ENCODE peak calls at places on chromosomes 7 and 10, in five cellular contexts. T is bronchial epithelial cell, W is cardiac fibroblast, K is stomach, X is choroid plexus epithelial cell. L is an unnamed sample.

GRCh38 chr7:22985436-22985835 is 28.5 kb downstream of the HYCC1 start:
- DNase-seq in T (no peak), W (no peak), K (no peak), X (no peak), L (no peak)

GRCh38 chr10:72311667-72312066 is 37.9 kb downstream of the DDIT4 start:
- DNase-seq in T (no peak), W (no peak), K (no peak), X (no peak), L (no peak)

GRCh38 chr10:16521311-16522016 is at the start of gene C1QL3:
- DNase-seq in T (no peak), W (peak), K (peak), X (peak), L (peak)

GRCh38 chr7:108045154-108045553 is 42.2 kb upstream of the LAMB1 start:
- DNase-seq in T (no peak), W (peak), K (no peak), X (peak), L (no peak)

GRCh38 chr10:27319752-27320561 is 79.4 kb upstream of the ACBD5 start:
- DNase-seq in T (peak), W (peak), K (peak), X (peak), L (peak)

GRCh38 chr7:93117327-93117726 is 452 bp downstream of the SAMD9 start:
- DNase-seq in T (no peak), W (no peak), K (no peak), X (no peak), L (no peak)

GRCh38 chr7:150754950-150755349 is 17.7 kb downstream of the GIMAP5 start:
- DNase-seq in T (no peak), W (no peak), K (no peak), X (no peak), L (no peak)

GRCh38 chr10:62637249-62638061 is 167.1 kb upstream of the ADO start:
- DNase-seq in T (peak), W (peak), K (peak), X (peak), L (peak)

GRCh38 chr10:3749597-3750351 is 35.2 kb downstream of the KLF6 start:
- DNase-seq in T (peak), W (peak), K (no peak), X (peak), L (peak)

GRCh38 chr10:43884516-43885105 is 235.9 kb upstream of the ZNF32 start:
- DNase-seq in T (no peak), W (no peak), K (no peak), X (no peak), L (no peak)

GRCh38 chr7:99094369-99094768 is 49.5 kb downstream of the SMURF1 start:
- DNase-seq in T (no peak), W (no peak), K (no peak), X (no peak), L (no peak)

GRCh38 chr10:118672766-118673715 is 77.6 kb upstream of the PRLHR start:
- DNase-seq in T (no peak), W (no peak), K (no peak), X (no peak), L (no peak)

GRCh38 chr7:30548762-30549344 is 44.2 kb upstream of the GGCT start:
- DNase-seq in T (peak), W (peak), K (peak), X (peak), L (peak)

GRCh38 chr10:112958275-112958995 is 8.4 kb downstream of the TCF7L2 start:
- DNase-seq in T (no peak), W (peak), K (no peak), X (peak), L (no peak)

GRCh38 chr7:116122972-116123595 is 87.3 kb upstream of the TES start:
- DNase-seq in T (peak), W (peak), K (no peak), X (peak), L (peak)

GRCh38 chr7:50838675-50839377 is 56.1 kb upstream of the GRB10 start:
- DNase-seq in T (peak), W (peak), K (no peak), X (peak), L (peak)

GRCh38 chr7:43553999-43554398 is 28.9 kb upstream of the STK17A start:
- DNase-seq in T (peak), W (peak), K (no peak), X (peak), L (peak)

GRCh38 chr10:77505431-77506334 is 131.9 kb downstream of the KCNMA1 start:
- DNase-seq in T (peak), W (peak), K (no peak), X (peak), L (peak)

GRCh38 chr10:82294874-82295378 is 419.9 kb downstream of the NRG3 start:
- DNase-seq in T (no peak), W (no peak), K (no peak), X (no peak), L (no peak)

GRCh38 chr7:1542329-1542728 is 11.8 kb downstream of the MAFK start:
- DNase-seq in T (no peak), W (no peak), K (no peak), X (no peak), L (no peak)

GRCh38 chr10:122374859-122375721 is 582 bp downstream of the PLEKHA1 start:
- DNase-seq in T (peak), W (peak), K (peak), X (peak), L (peak)

GRCh38 chr7:130154501-130155317 is 50.5 kb downstream of the TMEM209 start:
- DNase-seq in T (no peak), W (no peak), K (peak), X (no peak), L (no peak)

GRCh38 chr7:3346082-3346481 is 45.0 kb downstream of the SDK1 start:
- DNase-seq in T (no peak), W (no peak), K (no peak), X (no peak), L (no peak)
- TF ChIP-seq CTCF in T (no peak), W (no peak), K (no peak), X (no peak), L (no peak)

GRCh38 chr10:130986828-130987227 is 324.7 kb downstream of the TCERG1L start:
- DNase-seq in T (no peak), W (no peak), K (no peak), X (no peak), L (no peak)

GRCh38 chr10:130985158-130985753 is 326.3 kb downstream of the TCERG1L start:
- DNase-seq in T (no peak), W (no peak), K (no peak), X (no peak), L (no peak)

GRCh38 chr10:130984686-130985085 is 326.8 kb downstream of the TCERG1L start:
- DNase-seq in T (no peak), W (no peak), K (no peak), X (no peak), L (no peak)

GRCh38 chr10:130989670-130990247 is 321.8 kb downstream of the TCERG1L start:
- DNase-seq in T (no peak), W (no peak), K (no peak), X (no peak), L (no peak)

DNA sequence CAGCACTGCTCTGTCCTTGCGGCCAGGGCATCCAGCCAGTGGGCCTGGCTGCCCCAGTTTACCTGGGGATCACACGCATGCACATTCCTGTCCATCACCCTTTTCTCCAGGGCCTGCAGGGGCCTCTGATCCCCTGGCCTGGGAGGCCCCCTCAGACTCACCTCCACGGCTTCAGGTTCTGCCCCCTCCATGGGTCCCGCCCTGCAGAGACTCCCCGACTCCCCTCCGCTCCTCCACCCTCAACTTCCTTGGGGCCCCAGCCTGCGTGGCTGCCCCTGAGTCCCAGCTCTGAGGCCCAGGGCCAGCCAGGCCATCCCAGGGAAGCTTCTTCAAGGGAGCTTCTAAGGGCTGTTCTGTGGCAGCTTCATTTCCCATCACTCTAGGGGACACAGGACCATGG is 324.1 kb downstream of the TCERG1L start:
- DNase-seq in T (no peak), W (no peak), K (no peak), X (no peak), L (no peak)
- TF ChIP-seq CTCF in T (no peak), W (no peak), K (no peak), X (no peak), L (no peak)

DNA sequence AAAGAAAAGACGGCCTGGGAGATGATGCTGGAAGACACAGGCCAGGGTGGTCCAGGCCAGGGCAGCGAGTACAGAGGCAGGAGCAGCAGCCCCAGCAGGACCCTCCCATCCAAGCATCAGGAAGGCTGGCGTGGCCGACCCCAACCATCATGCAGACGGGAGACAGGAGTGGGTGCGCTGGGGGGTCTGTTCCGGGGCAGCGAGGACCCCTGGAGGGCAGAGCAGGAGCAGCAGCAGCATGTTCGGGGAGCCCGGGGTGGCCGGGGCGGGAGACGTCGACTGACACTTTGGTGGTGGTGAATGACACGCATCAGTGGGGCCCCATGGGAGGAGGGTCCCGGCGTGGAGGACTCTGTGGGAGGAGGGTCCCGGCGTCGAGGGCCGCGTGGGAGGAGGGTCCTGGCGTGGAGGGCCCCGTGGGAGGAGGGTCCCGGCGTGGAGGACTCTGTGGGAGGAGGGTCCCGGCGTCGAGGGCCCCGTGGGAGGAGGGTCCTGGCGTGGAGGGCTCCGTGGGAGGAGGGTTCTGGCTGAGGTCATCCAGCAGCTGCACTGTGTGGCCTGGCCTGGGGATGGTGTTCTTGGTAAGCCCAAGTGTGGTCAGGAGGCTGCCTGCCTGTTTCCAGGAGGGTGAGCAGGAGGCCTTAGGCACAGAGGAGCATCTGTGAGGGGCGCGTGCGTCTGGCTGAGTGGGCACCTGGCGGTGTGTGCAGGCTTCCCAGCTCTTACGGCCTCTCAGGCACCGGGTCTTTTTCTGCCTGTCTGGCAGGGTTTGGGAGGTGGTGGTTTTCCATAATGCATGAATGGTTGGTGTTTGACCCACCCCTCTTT is 38.9 kb downstream of the FAM20C start:
- DNase-seq in T (no peak), W (no peak), K (no peak), X (no peak), L (no peak)
- TF ChIP-seq CTCF in T (no peak), W (peak), K (peak), X (peak), L (peak)

GRCh38 chr7:134962270-134962669 is 24.0 kb upstream of the AGBL3 start:
- DNase-seq in T (no peak), W (no peak), K (no peak), X (no peak), L (no peak)
- TF ChIP-seq CTCF in T (no peak), W (no peak), K (no peak), X (peak), L (no peak)

DNA sequence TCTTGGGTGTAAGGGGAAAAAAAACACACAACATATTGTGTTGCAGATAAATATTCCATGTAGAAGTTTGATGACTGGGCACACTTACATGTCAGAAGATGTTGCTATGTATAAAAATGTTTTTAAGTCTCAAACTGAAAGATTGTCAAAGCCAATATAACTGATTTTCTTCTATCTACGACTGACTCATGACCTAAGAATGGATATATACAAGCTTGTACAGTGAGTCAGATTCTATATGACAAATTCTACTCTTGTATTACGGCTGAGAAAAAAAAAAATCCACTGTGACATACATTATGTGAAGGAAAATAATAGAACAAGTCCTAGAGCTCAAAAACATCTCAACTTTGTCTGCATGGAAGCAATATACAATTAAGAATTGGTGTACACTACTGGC is 343.0 kb upstream of the PCDH15 start:
- DNase-seq in T (peak), W (no peak), K (no peak), X (peak), L (peak)
- TF ChIP-seq CTCF in T (no peak), W (no peak), K (no peak), X (no peak), L (no peak)

DNA sequence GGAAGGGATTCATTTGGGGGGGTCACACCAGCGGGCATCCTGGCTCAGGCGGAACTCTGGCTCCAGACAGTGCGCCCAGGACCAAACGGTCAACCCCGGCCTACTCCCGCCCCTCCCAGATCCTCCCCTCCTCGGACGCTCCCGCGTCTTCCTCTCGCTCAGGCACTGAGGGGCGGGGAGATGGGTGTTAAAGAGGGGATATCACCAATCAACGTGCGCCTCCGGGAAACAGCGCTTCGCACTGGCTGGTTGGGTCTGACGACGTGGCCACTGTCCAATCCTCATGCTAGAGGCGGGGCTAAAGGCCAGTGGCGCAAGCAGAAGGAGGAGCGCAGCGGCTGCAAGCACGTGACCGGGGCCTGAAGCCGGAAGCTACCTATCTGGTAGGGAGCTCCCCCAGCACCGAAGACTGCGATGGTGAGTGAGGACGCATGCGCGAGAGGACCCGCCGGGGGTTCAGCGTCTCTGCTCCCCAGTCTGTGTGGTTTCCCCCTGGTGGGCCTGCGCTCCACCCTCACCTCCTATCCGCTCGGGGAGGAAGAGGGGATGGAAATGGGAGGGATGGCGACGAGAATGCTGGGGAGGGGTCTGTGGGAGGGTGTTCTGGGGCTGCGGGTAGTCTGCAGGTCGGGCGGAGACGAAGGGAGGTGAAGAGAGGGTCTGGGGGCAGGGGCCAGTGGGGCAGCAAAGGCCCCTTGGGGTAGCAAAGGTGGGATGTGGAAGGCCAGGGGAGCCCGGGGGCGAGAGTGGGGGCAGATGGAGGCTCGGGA is at the start of gene LAMTOR4:
- DNase-seq in T (peak), W (peak), K (peak), X (peak), L (peak)
- TF ChIP-seq CTCF in T (no peak), W (peak), K (no peak), X (no peak), L (no peak)

DNA sequence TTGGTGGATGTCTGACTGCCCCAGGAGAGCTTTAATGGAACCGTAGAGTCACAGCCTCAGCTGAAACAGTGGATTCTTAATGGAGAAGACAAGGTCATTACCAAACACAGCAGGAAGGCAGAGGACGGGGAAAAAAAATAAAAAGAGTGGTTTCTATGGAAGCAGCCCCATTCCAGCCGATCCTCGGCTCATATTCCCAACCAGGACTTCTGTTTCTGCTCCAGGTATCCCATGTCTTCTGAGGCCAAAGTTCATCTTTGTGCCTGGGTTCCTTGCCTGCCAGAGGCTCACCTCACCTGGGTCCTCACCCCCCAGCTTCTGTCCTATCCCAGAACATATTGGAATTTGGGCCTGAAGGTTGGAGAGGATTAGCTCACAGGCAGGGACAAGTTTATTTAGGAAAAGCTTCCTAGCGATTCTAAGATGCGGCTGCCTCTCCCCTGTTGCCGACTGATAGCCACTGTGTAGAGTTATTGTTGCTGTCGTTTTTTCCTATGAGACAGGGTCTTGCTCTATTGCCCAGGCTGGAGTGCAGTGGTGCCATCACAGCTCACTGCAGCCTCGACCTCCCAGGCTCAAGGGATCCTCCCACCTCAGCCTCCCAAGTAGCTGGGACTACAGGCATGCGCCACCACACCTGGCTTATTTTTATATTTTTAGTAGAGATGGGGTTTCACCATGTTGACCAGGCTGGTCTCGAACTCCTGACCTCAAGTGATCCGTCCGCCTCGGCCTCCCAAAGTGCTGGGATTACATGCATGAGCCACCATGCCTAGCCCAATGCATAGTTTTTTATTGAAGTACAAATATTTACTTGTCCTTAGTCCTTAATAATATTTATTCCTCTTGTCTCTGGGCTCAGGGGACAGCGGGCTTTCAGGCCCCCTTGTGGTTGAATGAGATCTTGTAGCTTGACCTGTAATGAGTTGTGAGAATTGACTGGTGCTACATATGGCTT is 15.4 kb downstream of the CCL26 start:
- DNase-seq in T (peak), W (peak), K (peak), X (peak), L (peak)
- TF ChIP-seq CTCF in T (peak), W (peak), K (peak), X (peak), L (peak)